ENCODE peak calls at places on chromosomes 5 and 9, in six cellular contexts. One of them, this sample, is unnamed.

GRCh38 chr5:107135391-107135790 is 535.3 kb downstream of the EFNA5 start:
- DNase-seq in OCI-LY7: no peak
- DNase-seq in heart right ventricle: no peak
- DNase-seq in psoas muscle: no peak
- DNase-seq in fibroblast of the aortic adventitia: peak
- DNase-seq in lower lobe of right lung: no peak
- DNase-seq in this sample: no peak

GRCh38 chr9:122087406-122088200 is 5.5 kb downstream of the TTLL11 start:
- DNase-seq in OCI-LY7: no peak
- DNase-seq in heart right ventricle: no peak
- DNase-seq in psoas muscle: no peak
- DNase-seq in fibroblast of the aortic adventitia: peak
- DNase-seq in lower lobe of right lung: no peak
- DNase-seq in this sample: peak

GRCh38 chr5:123156577-123157296 is 67.7 kb downstream of the PRDM6 start:
- DNase-seq in OCI-LY7: no peak
- DNase-seq in heart right ventricle: no peak
- DNase-seq in psoas muscle: no peak
- DNase-seq in fibroblast of the aortic adventitia: peak
- DNase-seq in lower lobe of right lung: no peak
- DNase-seq in this sample: peak

GRCh38 chr5:54013556-54014157 is 296.7 kb downstream of the ARL15 start:
- DNase-seq in OCI-LY7: no peak
- DNase-seq in heart right ventricle: peak
- DNase-seq in psoas muscle: peak
- DNase-seq in fibroblast of the aortic adventitia: peak
- DNase-seq in lower lobe of right lung: peak
- DNase-seq in this sample: peak

GRCh38 chr5:155087036-155087435 is 73.5 kb downstream of the KIF4B start:
- DNase-seq in OCI-LY7: no peak
- DNase-seq in heart right ventricle: no peak
- DNase-seq in psoas muscle: no peak
- DNase-seq in fibroblast of the aortic adventitia: no peak
- DNase-seq in lower lobe of right lung: no peak
- DNase-seq in this sample: no peak

GRCh38 chr9:2872307-2872940 is 28.5 kb upstream of the PUM3 start:
- DNase-seq in OCI-LY7: no peak
- DNase-seq in heart right ventricle: no peak
- DNase-seq in psoas muscle: no peak
- DNase-seq in fibroblast of the aortic adventitia: peak
- DNase-seq in lower lobe of right lung: no peak
- DNase-seq in this sample: no peak

GRCh38 chr9:15293084-15293483 is 13.9 kb downstream of the TTC39B start:
- DNase-seq in OCI-LY7: no peak
- DNase-seq in heart right ventricle: no peak
- DNase-seq in psoas muscle: no peak
- DNase-seq in fibroblast of the aortic adventitia: no peak
- DNase-seq in lower lobe of right lung: no peak
- DNase-seq in this sample: no peak

GRCh38 chr9:122264360-122265264 is at the start of the genes MRRF and RBM18:
- DNase-seq in OCI-LY7: peak
- DNase-seq in heart right ventricle: peak
- DNase-seq in psoas muscle: peak
- DNase-seq in fibroblast of the aortic adventitia: peak
- DNase-seq in lower lobe of right lung: peak
- DNase-seq in this sample: peak

GRCh38 chr9:134432471-134432870 is 106.2 kb downstream of the RXRA start:
- DNase-seq in OCI-LY7: no peak
- DNase-seq in heart right ventricle: no peak
- DNase-seq in psoas muscle: no peak
- DNase-seq in fibroblast of the aortic adventitia: no peak
- DNase-seq in lower lobe of right lung: no peak
- DNase-seq in this sample: no peak

GRCh38 chr5:132109494-132110053 is 36.0 kb downstream of the CSF2 start:
- DNase-seq in OCI-LY7: no peak
- DNase-seq in heart right ventricle: no peak
- DNase-seq in psoas muscle: no peak
- DNase-seq in fibroblast of the aortic adventitia: no peak
- DNase-seq in lower lobe of right lung: no peak
- DNase-seq in this sample: no peak

GRCh38 chr9:132943677-132944293 is 631 bp downstream of the TSC1 start:
- DNase-seq in OCI-LY7: peak
- DNase-seq in heart right ventricle: no peak
- DNase-seq in psoas muscle: peak
- DNase-seq in fibroblast of the aortic adventitia: peak
- DNase-seq in lower lobe of right lung: no peak
- DNase-seq in this sample: no peak

GRCh38 chr5:136080483-136081180 is 51.8 kb downstream of the TGFBI start:
- DNase-seq in OCI-LY7: no peak
- DNase-seq in heart right ventricle: peak
- DNase-seq in psoas muscle: peak
- DNase-seq in fibroblast of the aortic adventitia: peak
- DNase-seq in lower lobe of right lung: peak
- DNase-seq in this sample: peak

GRCh38 chr5:73422164-73422563 is 26.4 kb downstream of the FOXD1 start:
- DNase-seq in OCI-LY7: no peak
- DNase-seq in heart right ventricle: no peak
- DNase-seq in psoas muscle: no peak
- DNase-seq in fibroblast of the aortic adventitia: no peak
- DNase-seq in lower lobe of right lung: no peak
- DNase-seq in this sample: no peak

GRCh38 chr5:131466171-131466766 is 168.8 kb downstream of the RAPGEF6 start:
- DNase-seq in OCI-LY7: no peak
- DNase-seq in heart right ventricle: no peak
- DNase-seq in psoas muscle: no peak
- DNase-seq in fibroblast of the aortic adventitia: peak
- DNase-seq in lower lobe of right lung: no peak
- DNase-seq in this sample: no peak

GRCh38 chr9:89902450-89902849 is 297.6 kb downstream of the GADD45G start:
- DNase-seq in OCI-LY7: no peak
- DNase-seq in heart right ventricle: no peak
- DNase-seq in psoas muscle: no peak
- DNase-seq in fibroblast of the aortic adventitia: peak
- DNase-seq in lower lobe of right lung: no peak
- DNase-seq in this sample: no peak

GRCh38 chr9:128260340-128260739 is 15.5 kb downstream of the GOLGA2 start:
- DNase-seq in OCI-LY7: no peak
- DNase-seq in heart right ventricle: no peak
- DNase-seq in psoas muscle: no peak
- DNase-seq in fibroblast of the aortic adventitia: no peak
- DNase-seq in lower lobe of right lung: no peak
- DNase-seq in this sample: no peak

DNA sequence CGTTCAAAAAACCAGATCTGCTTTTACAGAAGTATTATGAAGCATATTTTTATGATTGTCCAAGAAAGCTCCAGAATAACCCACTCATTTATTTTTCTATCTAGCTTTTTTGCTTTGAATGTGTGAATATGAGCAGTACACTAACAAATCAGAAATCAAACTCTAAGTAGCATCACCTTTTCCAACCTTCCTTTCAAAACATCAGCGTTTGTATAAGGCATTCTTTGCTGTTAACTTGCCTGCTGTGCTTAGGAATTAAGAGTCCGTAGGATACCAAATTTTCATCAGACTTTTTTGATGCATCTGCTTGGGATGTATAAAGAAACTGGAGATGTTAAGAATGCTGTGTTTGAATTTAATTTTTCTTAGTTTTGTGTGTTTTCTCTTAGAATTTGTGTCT is 3.8 kb downstream of the TLE4 start:
- DNase-seq in OCI-LY7: no peak
- DNase-seq in heart right ventricle: no peak
- DNase-seq in psoas muscle: no peak
- DNase-seq in fibroblast of the aortic adventitia: no peak
- DNase-seq in lower lobe of right lung: no peak
- DNase-seq in this sample: no peak
- H3K4me3 ChIP-seq in OCI-LY7: no peak
- H3K4me3 ChIP-seq in heart right ventricle: no peak
- H3K4me3 ChIP-seq in psoas muscle: peak
- H3K4me3 ChIP-seq in fibroblast of the aortic adventitia: no peak
- H3K4me3 ChIP-seq in lower lobe of right lung: no peak
- H3K4me3 ChIP-seq in this sample: no peak

GRCh38 chr5:134132372-134133212 is 18.1 kb downstream of the TCF7 start:
- DNase-seq in OCI-LY7: peak
- DNase-seq in heart right ventricle: no peak
- DNase-seq in psoas muscle: no peak
- DNase-seq in fibroblast of the aortic adventitia: no peak
- DNase-seq in lower lobe of right lung: peak
- DNase-seq in this sample: no peak
- TF ChIP-seq CTCF in OCI-LY7: peak
- TF ChIP-seq CTCF in heart right ventricle: no peak
- TF ChIP-seq CTCF in psoas muscle: no peak
- TF ChIP-seq CTCF in fibroblast of the aortic adventitia: no peak
- TF ChIP-seq CTCF in lower lobe of right lung: no peak
- TF ChIP-seq CTCF in this sample: no peak

GRCh38 chr5:923473-923873 is 30.8 kb downstream of the TRIP13 start:
- DNase-seq in OCI-LY7: peak
- DNase-seq in heart right ventricle: peak
- DNase-seq in psoas muscle: peak
- DNase-seq in fibroblast of the aortic adventitia: peak
- DNase-seq in lower lobe of right lung: peak
- DNase-seq in this sample: peak

GRCh38 chr5:930853-931252 is 38.2 kb downstream of the TRIP13 start:
- DNase-seq in OCI-LY7: no peak
- DNase-seq in heart right ventricle: no peak
- DNase-seq in psoas muscle: no peak
- DNase-seq in fibroblast of the aortic adventitia: no peak
- DNase-seq in lower lobe of right lung: no peak
- DNase-seq in this sample: no peak

GRCh38 chr5:926416-927171 is 33.9 kb downstream of the TRIP13 start:
- DNase-seq in OCI-LY7: no peak
- DNase-seq in heart right ventricle: peak
- DNase-seq in psoas muscle: peak
- DNase-seq in fibroblast of the aortic adventitia: peak
- DNase-seq in lower lobe of right lung: no peak
- DNase-seq in this sample: no peak

GRCh38 chr5:929596-929995 is 36.9 kb downstream of the TRIP13 start:
- DNase-seq in OCI-LY7: no peak
- DNase-seq in heart right ventricle: no peak
- DNase-seq in psoas muscle: no peak
- DNase-seq in fibroblast of the aortic adventitia: no peak
- DNase-seq in lower lobe of right lung: no peak
- DNase-seq in this sample: no peak

DNA sequence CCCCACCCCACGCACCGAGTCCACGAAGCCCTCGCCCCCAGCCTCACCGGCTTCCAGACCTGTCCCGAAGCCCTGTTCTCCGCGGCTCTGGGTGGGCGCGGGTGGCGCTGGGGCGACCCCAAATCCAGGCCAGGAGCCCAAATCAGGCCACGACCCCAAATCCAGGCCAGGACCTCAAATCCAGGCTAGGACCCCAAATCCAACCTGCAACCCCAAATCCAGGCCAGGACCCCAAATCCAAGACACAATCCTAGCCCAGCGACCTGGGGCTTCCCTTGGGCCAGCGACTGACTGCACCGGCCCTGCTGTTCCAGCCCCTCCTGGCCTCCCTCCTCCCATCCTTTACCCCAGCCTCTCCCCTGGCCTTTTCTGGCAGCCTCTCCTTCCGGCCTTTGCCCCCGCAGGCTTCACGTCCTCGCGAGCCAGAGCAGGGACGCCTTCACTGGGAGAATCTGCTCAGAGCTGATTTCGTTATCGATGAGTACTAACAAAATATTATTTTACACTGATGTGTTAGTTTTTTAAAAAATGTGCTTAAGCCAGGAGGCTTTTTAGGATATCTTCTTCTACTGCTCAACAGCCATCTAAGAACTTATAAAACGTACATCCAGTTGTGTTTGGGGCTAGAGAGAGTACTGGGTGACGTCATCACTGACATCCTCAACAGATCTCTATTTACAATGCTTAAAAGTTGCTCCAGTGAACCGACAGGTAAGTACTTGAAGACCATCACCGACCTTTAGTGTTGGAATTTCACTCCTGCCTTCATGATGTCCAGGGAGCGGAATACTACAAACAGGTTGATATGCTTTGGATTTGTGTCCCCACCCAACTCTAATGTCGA is 34.7 kb downstream of the TRIP13 start:
- DNase-seq in OCI-LY7: no peak
- DNase-seq in heart right ventricle: no peak
- DNase-seq in psoas muscle: no peak
- DNase-seq in fibroblast of the aortic adventitia: no peak
- DNase-seq in lower lobe of right lung: no peak
- DNase-seq in this sample: no peak
- H3K4me3 ChIP-seq in OCI-LY7: no peak
- H3K4me3 ChIP-seq in heart right ventricle: no peak
- H3K4me3 ChIP-seq in psoas muscle: peak
- H3K4me3 ChIP-seq in fibroblast of the aortic adventitia: no peak
- H3K4me3 ChIP-seq in lower lobe of right lung: peak
- H3K4me3 ChIP-seq in this sample: no peak

GRCh38 chr5:90477073-90477472 is 2.4 kb downstream of the POLR3G start:
- DNase-seq in OCI-LY7: peak
- DNase-seq in heart right ventricle: no peak
- DNase-seq in psoas muscle: no peak
- DNase-seq in fibroblast of the aortic adventitia: no peak
- DNase-seq in lower lobe of right lung: no peak
- DNase-seq in this sample: no peak

GRCh38 chr5:90475436-90475980 is 844 bp downstream of the POLR3G start:
- DNase-seq in OCI-LY7: no peak
- DNase-seq in heart right ventricle: no peak
- DNase-seq in psoas muscle: no peak
- DNase-seq in fibroblast of the aortic adventitia: no peak
- DNase-seq in lower lobe of right lung: no peak
- DNase-seq in this sample: no peak

GRCh38 chr5:90472783-90473182 is 1.8 kb downstream of the MBLAC2 start:
- DNase-seq in OCI-LY7: no peak
- DNase-seq in heart right ventricle: no peak
- DNase-seq in psoas muscle: no peak
- DNase-seq in fibroblast of the aortic adventitia: no peak
- DNase-seq in lower lobe of right lung: no peak
- DNase-seq in this sample: no peak

GRCh38 chr5:90473321-90474234 is 993 bp downstream of the MBLAC2 start:
- DNase-seq in OCI-LY7: peak
- DNase-seq in heart right ventricle: peak
- DNase-seq in psoas muscle: peak
- DNase-seq in fibroblast of the aortic adventitia: peak
- DNase-seq in lower lobe of right lung: peak
- DNase-seq in this sample: peak

DNA sequence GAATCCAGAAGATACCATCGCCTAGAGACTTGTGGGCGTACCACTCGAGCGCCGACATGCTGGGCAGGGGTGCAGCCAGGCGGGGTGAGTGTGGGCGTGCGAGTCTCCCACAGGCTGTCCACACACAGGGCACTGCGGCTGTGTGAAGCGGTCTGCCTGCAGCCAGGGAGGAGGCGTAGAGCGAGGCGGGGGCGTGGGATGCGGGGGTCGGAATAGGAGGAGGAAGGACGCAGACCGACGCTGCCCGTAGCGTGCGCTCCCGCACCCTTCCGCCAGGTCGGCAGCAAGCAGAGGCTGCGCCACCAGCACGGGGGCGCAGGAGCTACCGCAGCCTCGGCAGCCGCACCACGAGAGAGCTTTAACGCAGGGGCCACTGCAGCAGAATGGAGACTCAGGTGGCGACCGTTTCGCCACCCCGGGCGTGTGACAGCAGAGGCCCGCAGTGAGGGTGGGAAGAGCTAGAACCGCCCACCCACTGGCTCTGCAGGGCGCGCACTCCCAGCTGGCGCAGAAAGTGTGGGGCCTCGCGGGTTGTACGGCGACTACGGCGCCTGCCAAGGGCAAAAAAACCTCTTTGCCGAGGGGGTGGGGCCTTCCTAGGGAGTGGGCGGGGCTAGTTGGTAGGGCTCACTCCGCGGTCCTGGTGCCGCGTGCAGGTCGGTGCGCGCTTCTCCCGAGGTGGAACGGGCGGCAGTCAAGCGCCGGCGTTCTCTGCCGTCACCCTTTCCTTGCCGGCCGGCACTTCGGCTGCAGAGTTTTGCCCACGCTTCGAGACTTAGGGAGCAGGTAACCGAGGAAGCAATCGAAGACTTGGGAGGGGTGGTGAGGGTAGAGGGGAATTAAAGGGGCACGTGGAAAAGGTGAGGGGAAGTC is at the start of the genes MBLAC2 and POLR3G:
- DNase-seq in OCI-LY7: peak
- DNase-seq in heart right ventricle: peak
- DNase-seq in psoas muscle: peak
- DNase-seq in fibroblast of the aortic adventitia: peak
- DNase-seq in lower lobe of right lung: peak
- DNase-seq in this sample: peak
- TF ChIP-seq CTCF in OCI-LY7: peak
- TF ChIP-seq CTCF in heart right ventricle: peak
- TF ChIP-seq CTCF in psoas muscle: peak
- TF ChIP-seq CTCF in fibroblast of the aortic adventitia: peak
- TF ChIP-seq CTCF in lower lobe of right lung: peak
- TF ChIP-seq CTCF in this sample: peak

This sample was measured in adrenal gland.